ENCODE peak calls at places on chromosomes 13 and 19, in eight cellular contexts. One of them, this sample, is unnamed.

GRCh38 chr13:70987043-70987442 is 878.8 kb upstream of the KLHL1 start:
- DNase-seq in dorsolateral prefrontal cortex: no peak
- DNase-seq in IMR-90: no peak
- DNase-seq in AG04450: no peak
- DNase-seq in body of pancreas: no peak
- DNase-seq in Peyer's patch: no peak
- DNase-seq in heart right ventricle: no peak
- DNase-seq in AG10803: no peak
- DNase-seq in this sample: no peak

GRCh38 chr13:40639226-40639681 is 27.2 kb downstream of the FOXO1 start:
- DNase-seq in dorsolateral prefrontal cortex: no peak
- DNase-seq in Peyer's patch: no peak
- DNase-seq in AG10803: peak; percentile 26
- DNase-seq in AG04450: no peak
- DNase-seq in heart right ventricle: no peak
- DNase-seq in body of pancreas: no peak
- DNase-seq in IMR-90: no peak
- DNase-seq in this sample: peak; percentile 84

GRCh38 chr19:37505958-37506386 is 767 bp upstream of the ZNF793 start:
- DNase-seq in dorsolateral prefrontal cortex: no peak
- DNase-seq in body of pancreas: no peak
- DNase-seq in IMR-90: no peak
- DNase-seq in heart right ventricle: no peak
- DNase-seq in AG04450: no peak
- DNase-seq in AG10803: no peak
- DNase-seq in Peyer's patch: no peak
- DNase-seq in this sample: no peak

GRCh38 chr13:51341804-51342203 is 2.3 kb downstream of the SERPINE3 start:
- DNase-seq in dorsolateral prefrontal cortex: no peak
- DNase-seq in body of pancreas: no peak
- DNase-seq in heart right ventricle: no peak
- DNase-seq in AG10803: no peak
- DNase-seq in IMR-90: no peak
- DNase-seq in Peyer's patch: no peak
- DNase-seq in AG04450: no peak
- DNase-seq in this sample: no peak

GRCh38 chr13:50365683-50366391 is 350.6 kb downstream of the KCNRG start:
- DNase-seq in Peyer's patch: no peak
- DNase-seq in heart right ventricle: no peak
- DNase-seq in AG10803: no peak
- DNase-seq in AG04450: no peak
- DNase-seq in body of pancreas: peak; percentile 52
- DNase-seq in IMR-90: no peak
- DNase-seq in dorsolateral prefrontal cortex: no peak
- DNase-seq in this sample: no peak

GRCh38 chr19:17581211-17581874 is 25.9 kb downstream of the COLGALT1 start:
- DNase-seq in AG04450: no peak
- DNase-seq in AG10803: no peak
- DNase-seq in body of pancreas: no peak
- DNase-seq in Peyer's patch: no peak
- DNase-seq in dorsolateral prefrontal cortex: no peak
- DNase-seq in heart right ventricle: no peak
- DNase-seq in IMR-90: no peak
- DNase-seq in this sample: no peak

GRCh38 chr13:37481005-37481857 is 117.3 kb downstream of the POSTN start:
- DNase-seq in dorsolateral prefrontal cortex: no peak
- DNase-seq in AG04450: no peak
- DNase-seq in heart right ventricle: no peak
- DNase-seq in body of pancreas: no peak
- DNase-seq in IMR-90: peak; percentile 66
- DNase-seq in Peyer's patch: no peak
- DNase-seq in AG10803: peak; percentile 87
- DNase-seq in this sample: peak; percentile 35

GRCh38 chr13:70249332-70250064 is 141.2 kb upstream of the KLHL1 start:
- DNase-seq in AG10803: no peak
- DNase-seq in IMR-90: no peak
- DNase-seq in body of pancreas: no peak
- DNase-seq in dorsolateral prefrontal cortex: no peak
- DNase-seq in AG04450: no peak
- DNase-seq in heart right ventricle: no peak
- DNase-seq in Peyer's patch: no peak
- DNase-seq in this sample: peak; percentile 39

GRCh38 chr13:97316390-97316789 is 94.3 kb downstream of the MBNL2 start:
- DNase-seq in IMR-90: no peak
- DNase-seq in AG10803: no peak
- DNase-seq in body of pancreas: no peak
- DNase-seq in AG04450: no peak
- DNase-seq in Peyer's patch: no peak
- DNase-seq in heart right ventricle: peak; percentile 32
- DNase-seq in dorsolateral prefrontal cortex: no peak
- DNase-seq in this sample: no peak

GRCh38 chr13:97466782-97467181 is 32.8 kb downstream of the RAP2A start:
- DNase-seq in AG04450: no peak
- DNase-seq in body of pancreas: no peak
- DNase-seq in Peyer's patch: no peak
- DNase-seq in dorsolateral prefrontal cortex: no peak
- DNase-seq in IMR-90: no peak
- DNase-seq in heart right ventricle: no peak
- DNase-seq in AG10803: no peak
- DNase-seq in this sample: no peak

GRCh38 chr19:41887711-41888382 is 4.9 kb downstream of the ARHGEF1 start:
- DNase-seq in AG04450: no peak
- DNase-seq in body of pancreas: peak; percentile 68
- DNase-seq in AG10803: no peak
- DNase-seq in heart right ventricle: no peak
- DNase-seq in Peyer's patch: peak; percentile 71
- DNase-seq in dorsolateral prefrontal cortex: peak; percentile 71
- DNase-seq in IMR-90: peak; percentile 64
- DNase-seq in this sample: no peak

GRCh38 chr19:41889896-41890295 is 6.9 kb downstream of the ARHGEF1 start:
- DNase-seq in body of pancreas: no peak
- DNase-seq in IMR-90: no peak
- DNase-seq in AG04450: no peak
- DNase-seq in AG10803: no peak
- DNase-seq in heart right ventricle: no peak
- DNase-seq in Peyer's patch: no peak
- DNase-seq in dorsolateral prefrontal cortex: no peak
- DNase-seq in this sample: no peak

GRCh38 chr19:41888926-41889325 is 5.9 kb downstream of the ARHGEF1 start:
- DNase-seq in body of pancreas: no peak
- DNase-seq in IMR-90: no peak
- DNase-seq in AG04450: no peak
- DNase-seq in Peyer's patch: no peak
- DNase-seq in AG10803: no peak
- DNase-seq in heart right ventricle: no peak
- DNase-seq in dorsolateral prefrontal cortex: no peak
- DNase-seq in this sample: no peak

GRCh38 chr19:41883463-41883820 is 458 bp downstream of the ARHGEF1 start:
- DNase-seq in dorsolateral prefrontal cortex: no peak
- DNase-seq in Peyer's patch: no peak
- DNase-seq in IMR-90: no peak
- DNase-seq in body of pancreas: no peak
- DNase-seq in AG10803: no peak
- DNase-seq in AG04450: no peak
- DNase-seq in heart right ventricle: no peak
- DNase-seq in this sample: no peak

DNA sequence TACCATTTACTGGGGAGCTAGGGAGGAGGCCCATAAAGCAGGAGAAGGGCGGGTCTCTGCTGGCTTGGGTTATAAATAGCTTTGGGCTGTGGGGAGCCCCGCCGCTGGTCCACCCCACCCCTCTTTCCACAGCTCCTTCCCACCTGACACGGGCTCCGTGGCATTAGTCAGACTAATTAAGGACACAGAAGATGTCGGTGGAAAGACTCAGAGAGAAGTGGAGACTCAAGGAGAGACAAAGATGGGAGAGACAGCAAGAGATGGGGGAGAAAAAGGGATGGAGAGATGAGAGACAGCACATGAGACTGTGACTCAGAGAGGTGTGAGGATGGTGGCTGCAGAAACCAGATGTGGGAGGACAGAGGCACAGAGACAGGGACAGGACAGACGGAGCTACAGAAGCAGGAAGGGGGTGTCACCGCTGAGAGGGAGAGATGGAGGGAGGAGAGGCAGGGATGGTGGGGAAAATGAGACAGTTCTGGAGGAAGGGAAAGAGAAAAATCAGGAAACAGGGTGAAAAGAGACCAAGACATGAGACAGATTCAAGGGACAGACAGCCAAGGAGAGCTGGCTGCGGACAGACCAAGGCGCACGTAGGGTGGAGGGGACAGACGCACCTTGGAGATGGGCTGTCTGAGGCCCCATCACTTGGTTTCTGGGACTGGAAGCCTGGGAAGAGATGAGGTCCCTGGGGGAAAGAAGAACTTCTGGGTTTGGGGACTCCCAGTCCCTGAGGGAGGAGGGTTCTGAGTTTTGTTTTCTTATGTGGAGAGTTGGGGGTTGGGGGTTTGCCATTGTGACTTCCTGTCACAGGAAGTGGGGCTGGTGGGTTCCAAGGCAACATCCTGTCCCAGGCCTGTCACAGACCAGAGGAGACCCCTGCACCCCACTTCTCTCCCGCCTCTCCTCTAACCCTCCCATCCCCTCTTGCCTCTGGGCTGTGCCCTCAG is 4.1 kb downstream of the ARHGEF1 start:
- DNase-seq in IMR-90: no peak
- DNase-seq in dorsolateral prefrontal cortex: no peak
- DNase-seq in AG04450: no peak
- DNase-seq in heart right ventricle: no peak
- DNase-seq in AG10803: no peak
- DNase-seq in body of pancreas: no peak
- DNase-seq in Peyer's patch: no peak
- DNase-seq in this sample: no peak
- H3K4me3 ChIP-seq in IMR-90: no peak overlapping the region
- H3K4me3 ChIP-seq in dorsolateral prefrontal cortex: peak overlapping the region; percentile 23
- H3K4me3 ChIP-seq in AG04450: no peak overlapping the region
- H3K4me3 ChIP-seq in heart right ventricle: no peak overlapping the region
- H3K4me3 ChIP-seq in AG10803: no peak overlapping the region
- H3K4me3 ChIP-seq in body of pancreas: no peak overlapping the region
- H3K4me3 ChIP-seq in Peyer's patch: peak overlapping the region; percentile 35
- H3K4me3 ChIP-seq in this sample: no peak overlapping the region

GRCh38 chr19:1364070-1364719 is 19.5 kb upstream of the NDUFS7 start:
- DNase-seq in body of pancreas: no peak
- DNase-seq in Peyer's patch: no peak
- DNase-seq in dorsolateral prefrontal cortex: no peak
- DNase-seq in IMR-90: peak; percentile 20
- DNase-seq in AG04450: no peak
- DNase-seq in heart right ventricle: no peak
- DNase-seq in AG10803: no peak
- DNase-seq in this sample: peak; percentile 31

GRCh38 chr19:1366899-1367870 is 16.5 kb upstream of the NDUFS7 start:
- DNase-seq in Peyer's patch: no peak
- DNase-seq in AG04450: no peak
- DNase-seq in IMR-90: no peak
- DNase-seq in body of pancreas: no peak
- DNase-seq in dorsolateral prefrontal cortex: no peak
- DNase-seq in heart right ventricle: no peak
- DNase-seq in AG10803: no peak
- DNase-seq in this sample: no peak

GRCh38 chr19:1363599-1363998 is 20.1 kb upstream of the NDUFS7 start:
- DNase-seq in dorsolateral prefrontal cortex: no peak
- DNase-seq in body of pancreas: no peak
- DNase-seq in AG04450: no peak
- DNase-seq in AG10803: no peak
- DNase-seq in heart right ventricle: no peak
- DNase-seq in Peyer's patch: no peak
- DNase-seq in IMR-90: no peak
- DNase-seq in this sample: no peak

GRCh38 chr19:1365306-1365963 is 18.3 kb upstream of the NDUFS7 start:
- DNase-seq in Peyer's patch: no peak
- DNase-seq in AG04450: no peak
- DNase-seq in heart right ventricle: no peak
- DNase-seq in dorsolateral prefrontal cortex: no peak
- DNase-seq in body of pancreas: no peak
- DNase-seq in AG10803: no peak
- DNase-seq in IMR-90: no peak
- DNase-seq in this sample: no peak

GRCh38 chr19:1365964-1366695 is 17.6 kb upstream of the NDUFS7 start:
- DNase-seq in body of pancreas: no peak
- DNase-seq in Peyer's patch: no peak
- DNase-seq in AG04450: no peak
- DNase-seq in dorsolateral prefrontal cortex: no peak
- DNase-seq in AG10803: no peak
- DNase-seq in heart right ventricle: no peak
- DNase-seq in IMR-90: no peak
- DNase-seq in this sample: no peak
- TF ChIP-seq CTCF in body of pancreas: no peak
- TF ChIP-seq CTCF in Peyer's patch: no peak
- TF ChIP-seq CTCF in AG04450: no peak
- TF ChIP-seq CTCF in dorsolateral prefrontal cortex: no peak
- TF ChIP-seq CTCF in AG10803: no peak
- TF ChIP-seq CTCF in heart right ventricle: no peak
- TF ChIP-seq CTCF in IMR-90: no peak
- TF ChIP-seq CTCF in this sample: no peak

GRCh38 chr13:44132710-44133109 is 240.9 kb upstream of the SERP2 start:
- DNase-seq in dorsolateral prefrontal cortex: peak; percentile 56
- DNase-seq in AG10803: peak; percentile 26
- DNase-seq in heart right ventricle: peak; percentile 71
- DNase-seq in Peyer's patch: no peak
- DNase-seq in body of pancreas: peak; percentile 44
- DNase-seq in AG04450: no peak
- DNase-seq in IMR-90: peak; percentile 71
- DNase-seq in this sample: peak; percentile 59
- H3K4me3 ChIP-seq in dorsolateral prefrontal cortex: no peak overlapping the region
- H3K4me3 ChIP-seq in AG10803: no peak overlapping the region
- H3K4me3 ChIP-seq in heart right ventricle: no peak overlapping the region
- H3K4me3 ChIP-seq in Peyer's patch: no peak overlapping the region
- H3K4me3 ChIP-seq in body of pancreas: no peak overlapping the region
- H3K4me3 ChIP-seq in AG04450: no peak overlapping the region
- H3K4me3 ChIP-seq in IMR-90: no peak overlapping the region
- H3K4me3 ChIP-seq in this sample: no peak overlapping the region

DNA sequence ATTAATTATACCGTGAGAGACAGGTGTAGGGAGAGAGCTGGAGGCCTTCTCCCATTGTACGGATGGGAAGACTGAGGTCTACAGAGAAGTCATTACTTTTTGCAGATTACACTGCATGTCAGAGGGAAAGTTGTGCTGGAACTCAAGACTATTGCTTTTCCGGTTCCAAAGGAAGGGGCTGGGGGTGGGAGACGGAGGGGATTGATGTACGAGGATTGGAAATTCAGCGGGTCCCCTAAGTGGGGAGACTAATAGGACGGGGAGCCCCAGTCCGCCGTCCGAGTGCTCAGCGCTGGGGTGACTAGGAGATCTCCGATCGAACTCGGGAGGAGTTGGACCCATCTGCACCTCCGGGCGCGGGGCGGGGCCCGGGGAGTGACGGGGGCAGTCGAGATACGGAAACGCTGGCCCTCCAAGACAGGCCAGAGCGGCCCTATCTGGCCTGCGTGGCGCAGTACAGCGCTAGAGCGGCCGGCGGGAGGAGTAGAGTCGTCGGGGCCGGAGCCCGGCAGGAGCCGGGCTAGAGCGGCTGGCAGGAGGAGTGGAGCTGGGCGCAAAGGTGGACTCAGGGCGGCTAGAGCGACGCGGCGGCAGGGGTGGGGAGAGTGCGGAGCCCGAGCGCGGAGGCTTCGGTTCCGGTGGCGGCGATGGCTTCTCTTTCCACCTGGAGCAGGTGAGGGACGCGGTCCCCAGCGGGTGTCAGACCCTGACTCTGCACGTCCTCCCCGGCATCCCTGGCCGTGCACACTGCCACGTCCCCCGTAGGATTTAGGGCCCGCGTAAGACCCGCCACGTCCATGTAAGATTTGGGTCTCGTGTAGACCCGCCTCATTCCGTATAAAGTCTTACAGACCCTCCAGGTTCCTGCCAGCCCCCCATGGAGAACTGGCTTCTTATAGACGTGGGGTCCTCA is 1.1 kb downstream of the ARHGEF1 start:
- DNase-seq in AG10803: peak; percentile 97
- DNase-seq in IMR-90: peak; percentile 96
- DNase-seq in heart right ventricle: peak; percentile 95
- DNase-seq in dorsolateral prefrontal cortex: peak; percentile 95
- DNase-seq in body of pancreas: peak; percentile 96
- DNase-seq in AG04450: peak; percentile 92
- DNase-seq in Peyer's patch: peak; percentile 97
- DNase-seq in this sample: peak; percentile 98
- TF ChIP-seq CTCF in AG10803: peak; percentile 16
- TF ChIP-seq CTCF in IMR-90: peak; percentile 23
- TF ChIP-seq CTCF in heart right ventricle: peak; percentile 24
- TF ChIP-seq CTCF in dorsolateral prefrontal cortex: peak; percentile 72
- TF ChIP-seq CTCF in body of pancreas: peak; percentile 12
- TF ChIP-seq CTCF in AG04450: peak; percentile 28
- TF ChIP-seq CTCF in Peyer's patch: peak; percentile 41
- TF ChIP-seq CTCF in this sample: peak; percentile 40